ENCODE peak calls at places on chromosomes 12 and 14, in five cellular contexts. C, W, R, K and P are unnamed samples.

GRCh38 chr14:79511146-79511545 is 700.2 kb downstream of the DIO2 start:
- DNase-seq in R (no peak), C (no peak), W (no peak), K (no peak), P (peak; percentile 29)

GRCh38 chr12:32666510-32666909 is 12.6 kb upstream of the DNM1L start:
- DNase-seq in C (no peak), R (no peak), K (no peak), W (no peak), P (no peak)

GRCh38 chr12:34356233-34356987 is 334.1 kb downstream of the ALG10 start:
- DNase-seq in C (no peak), K (no peak), R (no peak), W (no peak), P (no peak)

GRCh38 chr14:77268989-77269595 is 1.9 kb downstream of the NGB start:
- DNase-seq in R (no peak), K (no peak), W (no peak), C (no peak), P (no peak)

GRCh38 chr12:88052686-88053085 is 23.5 kb upstream of the C12orf50 start:
- DNase-seq in C (no peak), W (no peak), K (no peak), R (peak; percentile 31), P (peak; percentile 44)

GRCh38 chr12:121925361-121925725 is 7.0 kb downstream of the CFAP251 start:
- DNase-seq in K (no peak), W (no peak), R (peak; percentile 89), C (no peak), P (peak; percentile 83)

GRCh38 chr12:1429980-1430379 is 164.4 kb downstream of the FBXL14 start:
- DNase-seq in C (no peak), R (peak; percentile 88), W (no peak), K (no peak), P (peak; percentile 80)

GRCh38 chr14:62029569-62029924 is 267.3 kb downstream of the SNAPC1 start:
- DNase-seq in C (no peak), K (no peak), R (no peak), W (peak; percentile 11), P (no peak)

GRCh38 chr14:21054123-21054767 is 3.4 kb upstream of the RNASE8 start:
- DNase-seq in C (no peak), W (no peak), K (no peak), R (no peak), P (no peak)

GRCh38 chr12:27190761-27191160 is 53.3 kb upstream of the STK38L start:
- DNase-seq in C (no peak), R (no peak), K (no peak), W (no peak), P (peak; percentile 88)

GRCh38 chr12:121523741-121524140 is 57.1 kb downstream of the KDM2B start:
- DNase-seq in K (no peak), C (no peak), W (peak; percentile 59), R (no peak), P (no peak)

GRCh38 chr14:69475194-69475818 is 9.2 kb upstream of the PLEKHD1 start:
- DNase-seq in R (no peak), C (no peak), W (peak; percentile 47), K (no peak), P (peak; percentile 7)

GRCh38 chr14:60324837-60325236 is 75.8 kb downstream of the PPM1A start:
- DNase-seq in R (no peak), K (no peak), C (no peak), W (no peak), P (no peak)

GRCh38 chr12:47721431-47721973 is 3.8 kb downstream of the ENDOU start:
- DNase-seq in K (no peak), R (no peak), W (no peak), C (no peak), P (no peak)

GRCh38 chr14:97159124-97159523 is 361.9 kb downstream of the VRK1 start:
- DNase-seq in W (no peak), K (no peak), C (no peak), R (no peak), P (no peak)

GRCh38 chr12:6279631-6280030 is 30.9 kb upstream of the PLEKHG6 start:
- DNase-seq in K (no peak), R (no peak), W (no peak), C (no peak), P (no peak)

GRCh38 chr12:124732275-124733075 is 131.2 kb downstream of the SCARB1 start:
- DNase-seq in W (no peak), R (no peak), K (no peak), C (no peak), P (no peak)

GRCh38 chr12:100213016-100213891 is 12.6 kb downstream of the ACTR6 start:
- DNase-seq in R (no peak), K (no peak), W (no peak), C (no peak), P (no peak)

GRCh38 chr12:123602651-123603195 is 824 bp downstream of the DDX55 start:
- DNase-seq in C (peak; percentile 31), K (no peak), R (no peak), W (peak; percentile 34), P (no peak)